ENCODE peak calls at places on chromosomes 7 and 10, in seven cellular contexts. V is Panc1, X is K562, D is HepG2, K is upper lobe of left lung, S is GM12878, N is HCT116. Z is an unnamed sample.

GRCh38 chr7:110669410-110669809 is 421.5 kb upstream of the LRRN3 start:
- ATAC-seq in S (no peak), N (no peak), D (no peak), V (no peak), K (no peak), X (no peak), Z (no peak)

GRCh38 chr7:129719980-129720732 is 108.6 kb downstream of the NRF1 start:
- ATAC-seq in V (no peak), X (peak; percentile 96), S (no peak), D (peak; percentile 89), N (no peak), K (no peak), Z (no peak)

GRCh38 chr7:2106506-2106905 is 126.2 kb downstream of the MAD1L1 start:
- ATAC-seq in X (no peak), D (no peak), S (no peak), K (no peak), V (no peak), N (no peak), Z (no peak)

GRCh38 chr7:15828881-15829280 is 142.4 kb upstream of the MEOX2 start:
- ATAC-seq in N (no peak), V (no peak), S (no peak), X (no peak), K (no peak), D (no peak), Z (no peak)

GRCh38 chr10:103800789-103801540 is 54.4 kb downstream of the SH3PXD2A start:
- ATAC-seq in S (peak; percentile 84), D (peak; percentile 54), K (no peak), N (no peak), V (peak; percentile 80), X (no peak), Z (no peak)

GRCh38 chr7:38975944-38976392 is 1.7 kb upstream of the POU6F2 start:
- ATAC-seq in K (peak; percentile 30), V (no peak), D (no peak), X (no peak), N (no peak), S (no peak), Z (no peak)

GRCh38 chr7:28312973-28313372 is 99.3 kb upstream of the CREB5 start:
- ATAC-seq in N (no peak), V (no peak), K (no peak), D (no peak), X (no peak), S (no peak), Z (no peak)

GRCh38 chr10:86512137-86512536 is 9.5 kb downstream of the WAPL start:
- ATAC-seq in S (no peak), K (no peak), X (no peak), D (no peak), N (no peak), V (no peak), Z (no peak)

GRCh38 chr7:127551941-127552340 is 33.5 kb downstream of the GCC1 start:
- ATAC-seq in V (no peak), N (no peak), D (no peak), X (no peak), K (no peak), S (no peak), Z (no peak)

GRCh38 chr10:14736043-14736442 is 38.7 kb downstream of the FAM107B start:
- ATAC-seq in V (no peak), D (no peak), N (no peak), X (no peak), K (no peak), S (peak; percentile 71), Z (no peak)

GRCh38 chr10:11610855-11611247 is 599 bp downstream of the USP6NL start:
- ATAC-seq in D (no peak), V (peak; percentile 37), X (peak; percentile 0), N (peak; percentile 37), K (no peak), S (peak; percentile 4), Z (peak; percentile 10)

GRCh38 chr7:138872576-138872975 is 74.6 kb upstream of the ATP6V0A4 start:
- ATAC-seq in V (no peak), S (no peak), N (peak; percentile 91), X (no peak), K (no peak), D (no peak), Z (no peak)

GRCh38 chr10:94112321-94112720 is 118.6 kb downstream of the PLCE1 start:
- ATAC-seq in V (no peak), K (no peak), D (no peak), N (no peak), X (no peak), S (no peak), Z (no peak)

GRCh38 chr10:6713716-6714115 is 133.6 kb upstream of the PRKCQ start:
- ATAC-seq in V (no peak), N (no peak), D (no peak), S (no peak), K (no peak), X (no peak), Z (no peak)

GRCh38 chr7:12647364-12648219 is 39.8 kb upstream of the ARL4A start:
- ATAC-seq in X (peak; percentile 95), N (peak; percentile 90), D (peak; percentile 87), V (peak; percentile 97), S (no peak), K (no peak), Z (no peak)

GRCh38 chr10:88080213-88080612 is 216.8 kb downstream of the PTEN start:
- ATAC-seq in K (peak; percentile 80), S (peak; percentile 75), N (no peak), V (no peak), D (peak; percentile 99), X (no peak), Z (no peak)

GRCh38 chr7:88090671-88091070 is 129.2 kb downstream of the SRI start:
- ATAC-seq in N (no peak), S (peak; percentile 87), V (no peak), D (no peak), X (no peak), K (no peak), Z (no peak)

GRCh38 chr7:116734736-116735135 is 62.7 kb downstream of the MET start:
- ATAC-seq in X (no peak), N (peak; percentile 30), S (no peak), K (no peak), D (no peak), V (no peak), Z (no peak)

GRCh38 chr10:109679478-109679877 is 243.8 kb downstream of the XPNPEP1 start:
- ATAC-seq in S (no peak), D (no peak), V (no peak), N (no peak), X (no peak), K (no peak), Z (no peak)
- TF ChIP-seq POLR2AphosphoS5 in S (no peak), D (no peak), V (no peak), N (no peak), X (no peak), K (no peak), Z (no peak)

GRCh38 chr10:83357627-83358026 is 781.7 kb upstream of the GHITM start:
- ATAC-seq in X (no peak), V (no peak), S (no peak), D (no peak), K (no peak), N (no peak), Z (no peak)
- H3K9me3 ChIP-seq in X (no peaks in the 10 kb centered on the region), V (peaks cover 6% of the 10 kb centered on the region), S (no peaks in the 10 kb centered on the region), D (peaks cover 44% of the 10 kb centered on the region), K (no peaks in the 10 kb centered on the region), N (peaks cover 3% of the 10 kb centered on the region), Z (no peaks in the 10 kb centered on the region)

GRCh38 chr7:868189-868486 is 8.2 kb upstream of the GET4 start:
- ATAC-seq in S (no peak), V (no peak), K (no peak), X (no peak), N (no peak), D (no peak), Z (no peak)

GRCh38 chr7:871900-872537 is 4.3 kb upstream of the GET4 start:
- ATAC-seq in S (no peak), N (no peak), X (no peak), D (no peak), K (no peak), V (no peak), Z (no peak)

GRCh38 chr7:867406-868188 is 8.8 kb upstream of the GET4 start:
- ATAC-seq in S (no peak), D (peak; percentile 25), N (peak; percentile 63), X (no peak), V (peak; percentile 48), K (peak; percentile 61), Z (peak; percentile 90)

GRCh38 chr7:867001-867405 is 9.4 kb upstream of the GET4 start:
- ATAC-seq in N (peak; percentile 7), D (no peak), K (peak; percentile 39), V (peak; percentile 12), S (no peak), X (no peak), Z (peak; percentile 90)

DNA sequence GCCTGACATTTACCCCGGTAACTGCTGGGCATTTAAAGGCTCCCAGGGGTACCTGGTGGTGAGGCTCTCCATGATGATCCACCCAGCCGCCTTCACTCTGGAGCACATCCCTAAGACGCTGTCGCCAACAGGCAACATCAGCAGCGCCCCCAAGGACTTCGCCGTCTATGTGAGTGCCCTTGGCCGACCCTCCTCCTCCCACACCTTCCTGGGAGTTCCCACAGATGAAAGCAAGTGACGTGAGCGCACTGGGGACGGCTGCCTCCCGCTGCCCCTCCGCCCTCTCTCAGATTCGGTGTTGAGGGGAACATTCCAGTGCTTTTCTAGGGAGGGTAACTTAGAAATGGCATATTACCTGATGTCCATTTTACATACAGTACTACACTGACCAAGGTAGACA is 7.0 kb upstream of the GET4 start:
- ATAC-seq in S (no peak), N (no peak), D (no peak), K (no peak), V (no peak), X (no peak), Z (no peak)
- TF ChIP-seq POLR2AphosphoS5 in S (no peak), N (no peak), D (no peak), K (no peak), V (no peak), X (no peak), Z (no peak)

DNA sequence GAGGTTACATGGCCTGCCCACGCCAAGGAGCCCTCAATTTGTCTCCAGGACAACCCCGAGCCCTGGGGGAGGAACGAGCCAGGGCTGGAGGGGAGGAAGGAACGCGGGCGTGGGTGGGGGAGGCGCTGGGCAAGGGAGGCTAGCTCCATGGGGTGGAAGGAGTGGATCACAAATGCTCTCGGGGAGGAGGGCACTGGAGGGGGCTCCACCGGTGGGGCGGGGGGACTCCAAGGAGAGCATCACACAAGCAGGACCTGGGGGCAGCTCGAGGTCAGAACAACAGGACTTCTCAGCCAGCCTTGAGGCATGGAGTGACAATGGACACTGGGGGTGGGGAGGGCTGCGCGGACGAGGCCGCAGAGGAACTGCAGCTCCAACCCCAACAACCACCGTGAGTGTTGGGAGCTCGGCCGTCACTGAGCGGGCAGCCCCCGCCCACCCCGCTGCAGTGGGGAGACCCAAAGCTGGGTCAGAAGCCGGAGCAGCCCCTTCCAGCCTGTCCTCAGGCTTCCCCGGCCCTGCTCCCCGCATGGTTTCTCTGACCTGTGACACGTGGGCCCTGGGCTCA is 41.1 kb downstream of the STK32C start:
- ATAC-seq in X (no peak), K (no peak), S (no peak), V (no peak), D (no peak), N (no peak), Z (no peak)
- H3K9me3 ChIP-seq in X (no peaks in the 10 kb centered on the region), K (no peaks in the 10 kb centered on the region), S (no peaks in the 10 kb centered on the region), V (no peaks in the 10 kb centered on the region), D (no peaks in the 10 kb centered on the region), N (no peaks in the 10 kb centered on the region), Z (no peaks in the 10 kb centered on the region)